ENCODE peak calls at places on chromosomes 6 and 20, in six cellular contexts. Q, L, D, S, E and M are unnamed samples.

GRCh38 chr6:150672792-150673191 is 73.1 kb downstream of the PLEKHG1 start:
- DNase-seq in Q (no peak), L (no peak), D (no peak), S (no peak), E (no peak), M (no peak)

GRCh38 chr6:143449731-143450452 is 603 bp downstream of the ADAT2 start:
- DNase-seq in Q (no peak), L (peak), D (peak), S (peak), E (peak), M (no peak)

GRCh38 chr6:80956898-80957297 is 795.6 kb downstream of the TENT5A start:
- DNase-seq in Q (no peak), L (no peak), D (no peak), S (no peak), E (no peak), M (no peak)

GRCh38 chr20:25984933-25985332 is 288.3 kb upstream of the ZNF337 start:
- DNase-seq in Q (peak), L (no peak), D (no peak), S (no peak), E (peak), M (no peak)

GRCh38 chr20:33521461-33521860 is 31.6 kb downstream of the CBFA2T2 start:
- DNase-seq in Q (peak), L (no peak), D (no peak), S (no peak), E (no peak), M (peak)

GRCh38 chr6:100663219-100663863 is 198.6 kb upstream of the SIM1 start:
- DNase-seq in Q (no peak), L (no peak), D (no peak), S (no peak), E (peak), M (no peak)

GRCh38 chr6:21899708-21900107 is 306.2 kb downstream of the SOX4 start:
- DNase-seq in Q (no peak), L (no peak), D (no peak), S (no peak), E (no peak), M (no peak)

GRCh38 chr6:78952362-78952761 is 85.0 kb downstream of the IRAK1BP1 start:
- DNase-seq in Q (no peak), L (no peak), D (no peak), S (no peak), E (no peak), M (no peak)

GRCh38 chr20:37276494-37277252 is 12.8 kb upstream of the MANBAL start:
- DNase-seq in Q (peak), L (peak), D (no peak), S (no peak), E (peak), M (peak)

GRCh38 chr6:13807691-13808090 is 6.7 kb downstream of the MCUR1 start:
- DNase-seq in Q (no peak), L (no peak), D (no peak), S (no peak), E (peak), M (no peak)

GRCh38 chr6:157258878-157259277 is 64.4 kb downstream of the TMEM242 start:
- DNase-seq in Q (no peak), L (no peak), D (no peak), S (no peak), E (no peak), M (no peak)

GRCh38 chr6:136676075-136676474 is 116.2 kb downstream of the MAP3K5 start:
- DNase-seq in Q (no peak), L (no peak), D (no peak), S (no peak), E (no peak), M (no peak)

GRCh38 chr20:1209447-1210387 is 6.5 kb downstream of the C20orf202 start:
- DNase-seq in Q (no peak), L (no peak), D (no peak), S (no peak), E (peak), M (no peak)

GRCh38 chr20:25040438-25040831 is 17.5 kb downstream of the ACSS1 start:
- DNase-seq in Q (no peak), L (no peak), D (no peak), S (no peak), E (peak), M (no peak)

GRCh38 chr20:35187584-35188190 is 15.8 kb downstream of the PROCR start:
- DNase-seq in Q (no peak), L (no peak), D (no peak), S (no peak), E (no peak), M (no peak)

GRCh38 chr6:106109043-106109442 is 22.9 kb downstream of the PRDM1 start:
- DNase-seq in Q (no peak), L (no peak), D (no peak), S (no peak), E (no peak), M (no peak)

GRCh38 chr6:117616971-117617765 is 14.9 kb upstream of the GOPC start:
- DNase-seq in Q (no peak), L (no peak), D (no peak), S (no peak), E (no peak), M (no peak)

GRCh38 chr20:7523288-7523687 is 417.0 kb downstream of the HAO1 start:
- DNase-seq in Q (no peak), L (no peak), D (no peak), S (no peak), E (no peak), M (no peak)

GRCh38 chr20:496126-496696 is 33.9 kb upstream of the TBC1D20 start:
- DNase-seq in Q (no peak), L (no peak), D (no peak), S (no peak), E (no peak), M (no peak)

GRCh38 chr20:55684578-55684977 is 320.7 kb downstream of the CBLN4 start:
- DNase-seq in Q (no peak), L (no peak), D (no peak), S (no peak), E (no peak), M (no peak)

GRCh38 chr6:141164042-141164748 is 968.5 kb upstream of the GJE1 start:
- DNase-seq in Q (no peak), L (no peak), D (no peak), S (no peak), E (peak), M (no peak)

GRCh38 chr6:35728663-35729348 is 8.0 kb upstream of the ARMC12 start:
- DNase-seq in Q (no peak), L (peak), D (no peak), S (peak), E (peak), M (no peak)